ENCODE peak calls at places on chromosome 3, in five cellular contexts. One of them, this sample, is unnamed.

GRCh38 chr3:146491303-146491702 is 21.9 kb upstream of the PLSCR2 start:
- DNase-seq in activated CD4-positive, alpha-beta T cell treated with anti-CD3 and anti-CD28 coated beads for 36 hours: no peak
- DNase-seq in amygdala: no peak
- DNase-seq in NCI-H226: peak; percentile 48
- DNase-seq in mucosa of descending colon: no peak
- DNase-seq in this sample: no peak

GRCh38 chr3:126781889-126782491 is 78.0 kb downstream of the CHCHD6 start:
- DNase-seq in mucosa of descending colon: no peak
- DNase-seq in amygdala: no peak
- DNase-seq in NCI-H226: peak; percentile 5
- DNase-seq in activated CD4-positive, alpha-beta T cell treated with anti-CD3 and anti-CD28 coated beads for 36 hours: no peak
- DNase-seq in this sample: no peak

GRCh38 chr3:105970283-105970682 is 101.5 kb upstream of the CBLB start:
- DNase-seq in mucosa of descending colon: no peak
- DNase-seq in NCI-H226: peak; percentile 76
- DNase-seq in amygdala: no peak
- DNase-seq in activated CD4-positive, alpha-beta T cell treated with anti-CD3 and anti-CD28 coated beads for 36 hours: no peak
- DNase-seq in this sample: no peak

GRCh38 chr3:12483364-12483763 is 916 bp upstream of the TSEN2 start:
- DNase-seq in amygdala: no peak
- DNase-seq in mucosa of descending colon: no peak
- DNase-seq in NCI-H226: peak; percentile 22
- DNase-seq in activated CD4-positive, alpha-beta T cell treated with anti-CD3 and anti-CD28 coated beads for 36 hours: no peak
- DNase-seq in this sample: no peak

GRCh38 chr3:190092250-190092649 is 28.4 kb downstream of the P3H2 start:
- DNase-seq in activated CD4-positive, alpha-beta T cell treated with anti-CD3 and anti-CD28 coated beads for 36 hours: no peak
- DNase-seq in amygdala: no peak
- DNase-seq in NCI-H226: peak; percentile 79
- DNase-seq in mucosa of descending colon: no peak
- DNase-seq in this sample: no peak

GRCh38 chr3:112020653-112021052 is 13.9 kb upstream of the TMPRSS7 start:
- DNase-seq in amygdala: no peak
- DNase-seq in NCI-H226: no peak
- DNase-seq in mucosa of descending colon: no peak
- DNase-seq in activated CD4-positive, alpha-beta T cell treated with anti-CD3 and anti-CD28 coated beads for 36 hours: no peak
- DNase-seq in this sample: no peak

GRCh38 chr3:18667552-18667951 is 242.4 kb upstream of the SATB1 start:
- DNase-seq in activated CD4-positive, alpha-beta T cell treated with anti-CD3 and anti-CD28 coated beads for 36 hours: no peak
- DNase-seq in amygdala: no peak
- DNase-seq in mucosa of descending colon: no peak
- DNase-seq in NCI-H226: no peak
- DNase-seq in this sample: no peak

GRCh38 chr3:117486709-117487394 is 777.3 kb downstream of the TUSC7 start:
- DNase-seq in NCI-H226: no peak
- DNase-seq in activated CD4-positive, alpha-beta T cell treated with anti-CD3 and anti-CD28 coated beads for 36 hours: no peak
- DNase-seq in amygdala: no peak
- DNase-seq in mucosa of descending colon: no peak
- DNase-seq in this sample: no peak

GRCh38 chr3:101898752-101899169 is 49.4 kb downstream of the NFKBIZ start:
- DNase-seq in amygdala: peak; percentile 6
- DNase-seq in activated CD4-positive, alpha-beta T cell treated with anti-CD3 and anti-CD28 coated beads for 36 hours: no peak
- DNase-seq in NCI-H226: no peak
- DNase-seq in mucosa of descending colon: no peak
- DNase-seq in this sample: no peak

GRCh38 chr3:5197470-5198312 is 10.2 kb downstream of the EDEM1 start:
- DNase-seq in amygdala: no peak
- DNase-seq in activated CD4-positive, alpha-beta T cell treated with anti-CD3 and anti-CD28 coated beads for 36 hours: peak; percentile 70
- DNase-seq in NCI-H226: no peak
- DNase-seq in mucosa of descending colon: no peak
- DNase-seq in this sample: no peak

GRCh38 chr3:89340431-89340830 is 233.0 kb downstream of the EPHA3 start:
- DNase-seq in mucosa of descending colon: no peak
- DNase-seq in NCI-H226: no peak
- DNase-seq in amygdala: no peak
- DNase-seq in activated CD4-positive, alpha-beta T cell treated with anti-CD3 and anti-CD28 coated beads for 36 hours: no peak
- DNase-seq in this sample: no peak

GRCh38 chr3:124552224-124552623 is 178.0 kb upstream of the UMPS start:
- DNase-seq in activated CD4-positive, alpha-beta T cell treated with anti-CD3 and anti-CD28 coated beads for 36 hours: no peak
- DNase-seq in NCI-H226: no peak
- DNase-seq in mucosa of descending colon: no peak
- DNase-seq in amygdala: no peak
- DNase-seq in this sample: no peak

GRCh38 chr3:4719011-4719649 is 226.0 kb downstream of the ITPR1 start:
- DNase-seq in NCI-H226: no peak
- DNase-seq in amygdala: no peak
- DNase-seq in activated CD4-positive, alpha-beta T cell treated with anti-CD3 and anti-CD28 coated beads for 36 hours: no peak
- DNase-seq in mucosa of descending colon: no peak
- DNase-seq in this sample: no peak

GRCh38 chr3:183180105-183180763 is 17.7 kb upstream of the LAMP3 start:
- DNase-seq in amygdala: peak; percentile 35
- DNase-seq in mucosa of descending colon: no peak
- DNase-seq in NCI-H226: no peak
- DNase-seq in activated CD4-positive, alpha-beta T cell treated with anti-CD3 and anti-CD28 coated beads for 36 hours: no peak
- DNase-seq in this sample: no peak

GRCh38 chr3:184378650-184379374 is 805 bp upstream of the THPO start:
- DNase-seq in activated CD4-positive, alpha-beta T cell treated with anti-CD3 and anti-CD28 coated beads for 36 hours: no peak
- DNase-seq in amygdala: no peak
- DNase-seq in mucosa of descending colon: no peak
- DNase-seq in NCI-H226: no peak
- DNase-seq in this sample: peak; percentile 37

GRCh38 chr3:147554332-147554731 is 145.2 kb downstream of the ZIC1 start:
- DNase-seq in amygdala: no peak
- DNase-seq in NCI-H226: no peak
- DNase-seq in activated CD4-positive, alpha-beta T cell treated with anti-CD3 and anti-CD28 coated beads for 36 hours: no peak
- DNase-seq in mucosa of descending colon: no peak
- DNase-seq in this sample: no peak

GRCh38 chr3:24237971-24238767 is 256.5 kb downstream of the THRB start:
- DNase-seq in mucosa of descending colon: no peak
- DNase-seq in NCI-H226: peak; percentile 76
- DNase-seq in activated CD4-positive, alpha-beta T cell treated with anti-CD3 and anti-CD28 coated beads for 36 hours: peak; percentile 38
- DNase-seq in amygdala: no peak
- DNase-seq in this sample: no peak

GRCh38 chr3:74351213-74351612 is 263.2 kb downstream of the CNTN3 start:
- DNase-seq in NCI-H226: no peak
- DNase-seq in amygdala: no peak
- DNase-seq in mucosa of descending colon: no peak
- DNase-seq in activated CD4-positive, alpha-beta T cell treated with anti-CD3 and anti-CD28 coated beads for 36 hours: no peak
- DNase-seq in this sample: no peak

GRCh38 chr3:30548605-30549004 is 57.8 kb upstream of the TGFBR2 start:
- DNase-seq in NCI-H226: no peak
- DNase-seq in mucosa of descending colon: no peak
- DNase-seq in activated CD4-positive, alpha-beta T cell treated with anti-CD3 and anti-CD28 coated beads for 36 hours: peak; percentile 68
- DNase-seq in amygdala: no peak
- DNase-seq in this sample: no peak

GRCh38 chr3:126985143-126985985 is 2.4 kb downstream of the PLXNA1 start:
- DNase-seq in amygdala: no peak
- DNase-seq in mucosa of descending colon: no peak
- DNase-seq in NCI-H226: no peak
- DNase-seq in activated CD4-positive, alpha-beta T cell treated with anti-CD3 and anti-CD28 coated beads for 36 hours: no peak
- DNase-seq in this sample: no peak

This sample was measured in dorsolateral prefrontal cortex.